ENCODE peak calls at places on chromosomes 12 and 14, in seven cellular contexts. P, Z, I, X, L, W and U are unnamed samples.
A peak's percentile ranks its signal among the peaks of the same experiment; 100 is the strongest.

GRCh38 chr14:91415794-91416743 is 1.6 kb downstream of the CCDC88C start:
- DNase-seq in P (peak; percentile 87), Z (no peak), I (peak; percentile 79), X (no peak), L (peak; percentile 74), W (no peak), U (peak; percentile 60)

GRCh38 chr12:124543591-124544310 is 23.7 kb downstream of the NCOR2 start:
- DNase-seq in P (no peak), Z (no peak), I (no peak), X (no peak), L (no peak), W (no peak), U (no peak)

GRCh38 chr12:53048033-53048779 is 1.7 kb upstream of the TNS2 start:
- DNase-seq in P (no peak), Z (peak; percentile 73), I (no peak), X (peak; percentile 55), L (no peak), W (peak; percentile 50), U (no peak)

GRCh38 chr14:101857226-101857625 is 95.7 kb downstream of the PPP2R5C start:
- DNase-seq in P (no peak), Z (no peak), I (no peak), X (no peak), L (no peak), W (no peak), U (no peak)

GRCh38 chr12:59444932-59445331 is 150.9 kb upstream of the SLC16A7 start:
- DNase-seq in P (no peak), Z (no peak), I (peak; percentile 4), X (no peak), L (no peak), W (no peak), U (no peak)

GRCh38 chr12:89085421-89085820 is 266.9 kb downstream of the DUSP6 start:
- DNase-seq in P (no peak), Z (no peak), I (no peak), X (no peak), L (no peak), W (no peak), U (no peak)

GRCh38 chr14:89598548-89599186 is 181.6 kb upstream of the FOXN3 start:
- DNase-seq in P (no peak), Z (no peak), I (no peak), X (no peak), L (no peak), W (no peak), U (peak; percentile 4)

GRCh38 chr14:100619382-100620305 is 32.4 kb upstream of the BEGAIN start:
- DNase-seq in P (no peak), Z (no peak), I (no peak), X (no peak), L (no peak), W (no peak), U (no peak)

GRCh38 chr14:99749142-99749541 is 44.1 kb upstream of the EML1 start:
- DNase-seq in P (no peak), Z (no peak), I (no peak), X (no peak), L (no peak), W (no peak), U (no peak)

GRCh38 chr14:31092160-31092708 is 66.1 kb upstream of the STRN3 start:
- DNase-seq in P (no peak), Z (no peak), I (no peak), X (no peak), L (no peak), W (no peak), U (no peak)

GRCh38 chr12:117284160-117284559 is 77.3 kb downstream of the NOS1 start:
- DNase-seq in P (no peak), Z (no peak), I (no peak), X (no peak), L (no peak), W (no peak), U (no peak)

GRCh38 chr12:68807576-68808387 is at the start of gene MDM2:
- DNase-seq in P (peak; percentile 98), Z (peak; percentile 92), I (peak; percentile 98), X (peak; percentile 85), L (peak; percentile 69), W (peak; percentile 92), U (peak; percentile 96)

GRCh38 chr14:65226824-65227604 is 124.7 kb upstream of the MAX start:
- DNase-seq in P (no peak), Z (no peak), I (no peak), X (peak; percentile 66), L (no peak), W (no peak), U (no peak)

GRCh38 chr14:94029250-94029649 is 3.1 kb downstream of the OTUB2 start:
- DNase-seq in P (no peak), Z (no peak), I (peak; percentile 81), X (no peak), L (no peak), W (no peak), U (peak; percentile 5)

GRCh38 chr14:95220663-95221231 is 63.4 kb upstream of the DICER1 start:
- DNase-seq in P (no peak), Z (no peak), I (no peak), X (no peak), L (no peak), W (peak; percentile 54), U (no peak)

GRCh38 chr12:6321905-6322304 is 11.4 kb downstream of the PLEKHG6 start:
- DNase-seq in P (no peak), Z (no peak), I (no peak), X (no peak), L (no peak), W (no peak), U (no peak)

GRCh38 chr14:99619873-99620834 is 16.1 kb upstream of the CCDC85C start:
- DNase-seq in P (no peak), Z (no peak), I (no peak), X (no peak), L (no peak), W (peak; percentile 52), U (no peak)

GRCh38 chr14:34714320-34715107 is at the start of gene CFL2:
- DNase-seq in P (peak; percentile 79), Z (peak; percentile 94), I (peak; percentile 83), X (peak; percentile 78), L (peak; percentile 89), W (peak; percentile 80), U (peak; percentile 80)